ENCODE peak calls at places on chromosomes 16 and 17, in ten cellular contexts. F is epithelial cell of proximal tubule; L is NCI-H1048; E is stimulated activated CD4-positive, alpha-beta T cell treated with anti-CD3 and anti-CD28 coated beads, Interleukin-4, amount 100 ng/mL, for 4 hours; D is NAMALWA; T is naive thymus-derived CD8-positive, alpha-beta T cell; U is NCI-H510A; W is iPS DF 19.7; Q is adrenal gland; V is activated effector memory CD4-positive, alpha-beta T cell treated with anti-CD3 and anti-CD28 coated beads, Interleukin-2, amount 50 U/mL, for 16 hours. Z is an unnamed sample.

GRCh38 chr16:71214771-71215381 is 15.6 kb downstream of the HYDIN start:
- DNase-seq in Q (no peak), F (no peak), D (peak), W (no peak), E (no peak), V (no peak), L (no peak), U (no peak), T (no peak), Z (peak)

GRCh38 chr16:57475711-57476339 is 10.5 kb downstream of the DOK4 start:
- DNase-seq in T (peak), U (peak), V (peak), L (no peak), Q (no peak), F (no peak), D (peak), E (peak), W (peak), Z (no peak)

GRCh38 chr17:79883202-79883601 is 44.0 kb upstream of the CBX4 start:
- DNase-seq in T (no peak), D (no peak), F (no peak), V (no peak), E (no peak), W (no peak), L (no peak), Q (no peak), U (peak), Z (no peak)

GRCh38 chr17:79852748-79853147 is 13.5 kb upstream of the CBX4 start:
- DNase-seq in W (no peak), D (no peak), F (no peak), T (no peak), V (no peak), U (no peak), L (no peak), E (no peak), Q (no peak), Z (peak)

GRCh38 chr16:83615553-83615952 is 192.2 kb upstream of the HSBP1 start:
- DNase-seq in W (no peak), D (no peak), F (no peak), V (no peak), T (no peak), L (no peak), Q (no peak), U (no peak), E (no peak), Z (no peak)

GRCh38 chr16:86457621-86458456 is 52.5 kb upstream of the FOXF1 start:
- DNase-seq in L (no peak), F (no peak), U (no peak), E (no peak), D (no peak), V (no peak), T (no peak), Q (no peak), W (no peak), Z (no peak)

GRCh38 chr16:15682105-15682570 is 32.1 kb downstream of the NDE1 start:
- DNase-seq in W (peak), F (no peak), T (peak), D (peak), E (peak), Q (peak), U (no peak), V (peak), L (no peak), Z (peak)

GRCh38 chr17:39954876-39955275 is 7.9 kb upstream of the GSDMA start:
- DNase-seq in Q (no peak), V (no peak), E (no peak), U (no peak), W (no peak), L (no peak), T (no peak), D (no peak), F (no peak), Z (no peak)

GRCh38 chr16:30700491-30700890 is 1.5 kb downstream of the SRCAP start:
- DNase-seq in T (no peak), L (no peak), V (no peak), U (no peak), F (no peak), W (no peak), E (no peak), D (no peak), Q (no peak), Z (no peak)

GRCh38 chr16:85428899-85429775 is 184.0 kb upstream of the GSE1 start:
- DNase-seq in W (no peak), L (no peak), T (no peak), V (peak), E (no peak), F (no peak), U (no peak), D (no peak), Q (no peak), Z (no peak)

GRCh38 chr16:70703041-70703834 is 17.4 kb upstream of the MTSS2 start:
- DNase-seq in Q (peak), W (no peak), D (no peak), L (no peak), F (no peak), V (no peak), T (no peak), U (no peak), E (no peak), Z (no peak)

GRCh38 chr17:13843862-13844640 is 225.3 kb upstream of the COX10 start:
- DNase-seq in Q (no peak), E (no peak), W (no peak), V (no peak), U (no peak), T (no peak), L (no peak), D (no peak), F (no peak), Z (no peak)

GRCh38 chr16:12578001-12578400 is 225.7 kb downstream of the CPPED1 start:
- DNase-seq in D (no peak), U (no peak), L (no peak), W (no peak), T (no peak), F (no peak), E (no peak), V (no peak), Q (no peak), Z (no peak)

GRCh38 chr16:67917140-67917851 is 14.4 kb downstream of the CTRL start:
- DNase-seq in U (no peak), E (no peak), W (no peak), L (no peak), F (no peak), D (no peak), V (no peak), T (no peak), Q (no peak), Z (no peak)

GRCh38 chr17:64505320-64506200 is 529 bp downstream of the DDX5 start:
- DNase-seq in T (peak), W (no peak), Q (peak), L (peak), U (peak), E (peak), F (no peak), V (peak), D (peak), Z (peak)

GRCh38 chr17:51121620-51122472 is 1.2 kb upstream of the SPAG9 start:
- DNase-seq in V (peak), L (no peak), F (peak), U (peak), W (peak), E (peak), Q (peak), T (no peak), D (peak), Z (peak)

GRCh38 chr16:28981517-28981916 is 3.3 kb upstream of the LAT start:
- DNase-seq in T (no peak), V (peak), F (no peak), D (peak), L (no peak), U (no peak), E (peak), W (no peak), Q (no peak), Z (no peak)

GRCh38 chr17:8976638-8977037 is 11.1 kb upstream of the PIK3R5 start:
- DNase-seq in W (no peak), E (no peak), D (no peak), F (no peak), V (no peak), U (no peak), T (no peak), Q (no peak), L (peak), Z (no peak)

GRCh38 chr16:31088459-31089183 is at the start of gene PRSS53:
- DNase-seq in L (no peak), T (no peak), Q (no peak), U (no peak), F (no peak), D (no peak), V (no peak), E (no peak), W (no peak), Z (no peak)

GRCh38 chr16:81080233-81080632 is 3.2 kb upstream of the C16orf46 start:
- DNase-seq in L (no peak), V (no peak), D (no peak), Q (no peak), W (no peak), T (no peak), F (no peak), U (no peak), E (no peak), Z (no peak)

GRCh38 chr17:2982854-2983636 is 80.4 kb downstream of the OR1D5 start:
- DNase-seq in T (no peak), D (no peak), U (peak), Q (peak), F (peak), L (no peak), W (no peak), V (no peak), E (no peak), Z (peak)

GRCh38 chr17:81135503-81136283 is 29.6 kb upstream of the PVALEF start:
- DNase-seq in W (no peak), F (no peak), T (no peak), E (no peak), D (no peak), V (no peak), U (peak), L (no peak), Q (no peak), Z (no peak)

GRCh38 chr17:57553991-57554825 is 190.9 kb downstream of the CCDC182 start:
- DNase-seq in V (no peak), L (no peak), T (no peak), F (no peak), D (peak), Q (no peak), E (no peak), W (peak), U (peak), Z (no peak)

GRCh38 chr17:2008332-2009126 is 16.6 kb downstream of the RTN4RL1 start:
- DNase-seq in U (no peak), F (no peak), T (no peak), V (no peak), Q (no peak), L (no peak), D (no peak), E (no peak), W (no peak), Z (no peak)

Z was measured in Caki2.